ENCODE peak calls at places on chromosomes 12 and 14, in seven cellular contexts. M is fibroblast of lung, T is ovary, F is NCI-H1436 treated with DMSO at 0.1 percent for 48 hours, K is DMS79 treated with DMSO at 0.1 percent for 48 hours, O is germinal center, C is HepG2. A is an unnamed sample.

GRCh38 chr14:100025111-100025510 is 40.1 kb upstream of the EVL start:
- DNase-seq in O (peak), F (no peak), K (no peak), T (no peak), C (peak), M (peak), A (no peak)

GRCh38 chr14:50772361-50772760 is 58.6 kb downstream of the NIN start:
- DNase-seq in O (no peak), C (no peak), T (no peak), F (no peak), K (no peak), M (peak), A (no peak)

GRCh38 chr14:74064883-74065282 is 19.4 kb downstream of the ALDH6A1 start:
- DNase-seq in M (no peak), F (no peak), K (no peak), O (no peak), C (no peak), T (no peak), A (no peak)

GRCh38 chr12:25254271-25254880 is 3.6 kb upstream of the KRAS start:
- DNase-seq in M (peak), O (no peak), F (no peak), C (peak), T (no peak), K (no peak), A (no peak)

GRCh38 chr12:51951199-51951842 is at the start of gene ACVR1B:
- DNase-seq in F (peak), C (peak), T (peak), O (peak), M (peak), K (peak), A (peak)

GRCh38 chr12:41905703-41906297 is 238.9 kb downstream of the GXYLT1 start:
- DNase-seq in O (no peak), C (no peak), T (no peak), M (no peak), K (no peak), F (no peak), A (no peak)

GRCh38 chr14:60662987-60663386 is 13.7 kb upstream of the SIX1 start:
- DNase-seq in C (no peak), F (no peak), K (no peak), T (no peak), M (no peak), O (no peak), A (no peak)

GRCh38 chr14:52013984-52014600 is 24.7 kb downstream of the RTRAF start:
- DNase-seq in K (no peak), O (no peak), F (no peak), C (no peak), T (no peak), M (no peak), A (no peak)

GRCh38 chr12:43921666-43922337 is 85.9 kb downstream of the TMEM117 start:
- DNase-seq in T (no peak), M (peak), F (no peak), K (no peak), O (no peak), C (no peak), A (no peak)

GRCh38 chr12:57005980-57006808 is at the start of gene ZBTB39:
- DNase-seq in F (no peak), O (peak), M (peak), K (no peak), T (peak), C (peak), A (peak)

GRCh38 chr14:64671591-64671990 is 32.6 kb upstream of the PLEKHG3 start:
- DNase-seq in O (peak), M (peak), F (no peak), T (no peak), C (peak), K (peak), A (no peak)

GRCh38 chr14:79325071-79325470 is 886.2 kb downstream of the DIO2 start:
- DNase-seq in F (no peak), O (no peak), M (peak), C (no peak), K (peak), T (no peak), A (no peak)

GRCh38 chr14:51652168-51653095 is 722 bp downstream of the FRMD6 start:
- DNase-seq in M (peak), T (peak), F (no peak), K (no peak), C (no peak), O (peak), A (peak)

GRCh38 chr12:133130808-133131128 is 341 bp downstream of the ZNF10 start:
- DNase-seq in M (no peak), T (peak), K (no peak), F (no peak), O (peak), C (no peak), A (no peak)

GRCh38 chr12:119594772-119595445 is 1.3 kb downstream of the TMEM233 start:
- DNase-seq in F (no peak), K (no peak), T (no peak), M (peak), O (no peak), C (no peak), A (no peak)

GRCh38 chr12:115937345-115937744 is 340.1 kb downstream of the MED13L start:
- DNase-seq in F (no peak), O (no peak), T (no peak), K (no peak), M (no peak), C (no peak), A (no peak)

GRCh38 chr14:104810316-104810715 is 9.4 kb downstream of the ZBTB42 start:
- DNase-seq in F (no peak), C (no peak), O (no peak), M (no peak), K (no peak), T (no peak), A (no peak)

GRCh38 chr14:101577221-101577909 is 16.1 kb downstream of the DIO3 start:
- DNase-seq in M (no peak), F (no peak), O (no peak), K (no peak), T (no peak), C (no peak), A (no peak)

GRCh38 chr14:51014086-51014485 is 69.8 kb upstream of the PYGL start:
- DNase-seq in T (no peak), F (no peak), C (no peak), O (no peak), M (peak), K (peak), A (no peak)

GRCh38 chr12:22415342-22416309 is 81.1 kb upstream of the ST8SIA1 start:
- DNase-seq in F (no peak), O (no peak), C (no peak), M (peak), K (peak), T (no peak), A (no peak)

GRCh38 chr12:110547090-110547489 is 36.0 kb downstream of the PPTC7 start:
- DNase-seq in O (no peak), F (no peak), M (no peak), C (no peak), T (no peak), K (no peak), A (no peak)

GRCh38 chr12:97456792-97457191 is 5.8 kb upstream of the RMST start:
- DNase-seq in C (no peak), M (no peak), T (no peak), K (no peak), F (no peak), O (no peak), A (no peak)

GRCh38 chr14:38357557-38357956 is 101.7 kb upstream of the CLEC14A start:
- DNase-seq in O (no peak), C (no peak), K (no peak), T (no peak), M (peak), F (no peak), A (no peak)

GRCh38 chr14:74348241-74348734 is at the start of gene VRTN:
- DNase-seq in K (no peak), M (no peak), O (no peak), C (no peak), T (no peak), F (no peak), A (no peak)

GRCh38 chr14:69300601-69301221 is 40.8 kb downstream of the GALNT16 start:
- DNase-seq in O (no peak), F (no peak), K (no peak), C (no peak), T (no peak), M (no peak), A (no peak)

GRCh38 chr14:101735453-101735852 is 26.1 kb upstream of the PPP2R5C start:
- DNase-seq in K (no peak), C (no peak), M (no peak), O (no peak), F (no peak), T (no peak), A (no peak)

GRCh38 chr12:132834181-132834711 is 5.6 kb upstream of the GOLGA3 start:
- DNase-seq in O (no peak), C (no peak), K (no peak), T (no peak), F (no peak), M (no peak), A (no peak)

GRCh38 chr12:59030415-59030814 is 110.1 kb upstream of the LRIG3 start:
- DNase-seq in F (no peak), K (no peak), T (no peak), C (no peak), M (no peak), O (no peak), A (no peak)

A was measured in CD8-positive, alpha-beta memory T cell.